ENCODE peak calls at places on chromosomes 12 and 14, in ten cellular contexts. One of them, this sample, is unnamed.

GRCh38 chr14:61438036-61438435 is 116.7 kb downstream of the PRKCH start:
- DNase-seq in head of caudate nucleus: no peak
- DNase-seq in testis: no peak
- DNase-seq in activated CD4-positive, alpha-beta T cell treated with anti-CD3 and anti-CD28 coated beads, Interleukin-2, amount 10 ng/mL, durations not matched to agents 7 days and 5 days: no peak
- DNase-seq in HuH-7: no peak
- DNase-seq in HTR-8/SVneo: no peak
- DNase-seq in renal cortical epithelial cell: no peak
- DNase-seq in Ammon's horn: no peak
- DNase-seq in endothelial cell: no peak
- DNase-seq in Right ventricle myocardium superior: no peak
- DNase-seq in this sample: no peak

GRCh38 chr14:76351941-76352340 is 24.0 kb upstream of the ESRRB start:
- DNase-seq in head of caudate nucleus: no peak
- DNase-seq in testis: no peak
- DNase-seq in activated CD4-positive, alpha-beta T cell treated with anti-CD3 and anti-CD28 coated beads, Interleukin-2, amount 10 ng/mL, durations not matched to agents 7 days and 5 days: no peak
- DNase-seq in HuH-7: no peak
- DNase-seq in HTR-8/SVneo: no peak
- DNase-seq in renal cortical epithelial cell: peak
- DNase-seq in Ammon's horn: no peak
- DNase-seq in endothelial cell: no peak
- DNase-seq in Right ventricle myocardium superior: no peak
- DNase-seq in this sample: no peak

GRCh38 chr12:93778306-93778705 is 101.1 kb downstream of the CRADD start:
- DNase-seq in head of caudate nucleus: peak
- DNase-seq in testis: peak
- DNase-seq in activated CD4-positive, alpha-beta T cell treated with anti-CD3 and anti-CD28 coated beads, Interleukin-2, amount 10 ng/mL, durations not matched to agents 7 days and 5 days: no peak
- DNase-seq in HuH-7: no peak
- DNase-seq in HTR-8/SVneo: peak
- DNase-seq in renal cortical epithelial cell: peak
- DNase-seq in Ammon's horn: peak
- DNase-seq in endothelial cell: no peak
- DNase-seq in Right ventricle myocardium superior: peak
- DNase-seq in this sample: no peak

GRCh38 chr14:71728386-71728785 is 203.8 kb upstream of the RGS6 start:
- DNase-seq in head of caudate nucleus: no peak
- DNase-seq in testis: no peak
- DNase-seq in activated CD4-positive, alpha-beta T cell treated with anti-CD3 and anti-CD28 coated beads, Interleukin-2, amount 10 ng/mL, durations not matched to agents 7 days and 5 days: no peak
- DNase-seq in HuH-7: no peak
- DNase-seq in HTR-8/SVneo: no peak
- DNase-seq in renal cortical epithelial cell: no peak
- DNase-seq in Ammon's horn: no peak
- DNase-seq in endothelial cell: no peak
- DNase-seq in Right ventricle myocardium superior: no peak
- DNase-seq in this sample: no peak

GRCh38 chr12:27844427-27845090 is 64.5 kb upstream of the MANSC4 start:
- DNase-seq in head of caudate nucleus: no peak
- DNase-seq in testis: no peak
- DNase-seq in activated CD4-positive, alpha-beta T cell treated with anti-CD3 and anti-CD28 coated beads, Interleukin-2, amount 10 ng/mL, durations not matched to agents 7 days and 5 days: no peak
- DNase-seq in HuH-7: peak
- DNase-seq in HTR-8/SVneo: no peak
- DNase-seq in renal cortical epithelial cell: no peak
- DNase-seq in Ammon's horn: no peak
- DNase-seq in endothelial cell: no peak
- DNase-seq in Right ventricle myocardium superior: no peak
- DNase-seq in this sample: no peak

GRCh38 chr12:43653917-43654316 is 101.9 kb upstream of the ADAMTS20 start:
- DNase-seq in head of caudate nucleus: no peak
- DNase-seq in testis: no peak
- DNase-seq in activated CD4-positive, alpha-beta T cell treated with anti-CD3 and anti-CD28 coated beads, Interleukin-2, amount 10 ng/mL, durations not matched to agents 7 days and 5 days: no peak
- DNase-seq in HuH-7: no peak
- DNase-seq in HTR-8/SVneo: no peak
- DNase-seq in renal cortical epithelial cell: no peak
- DNase-seq in Ammon's horn: no peak
- DNase-seq in endothelial cell: no peak
- DNase-seq in Right ventricle myocardium superior: no peak
- DNase-seq in this sample: no peak

GRCh38 chr12:46300906-46301305 is 32.1 kb upstream of the SLC38A1 start:
- DNase-seq in head of caudate nucleus: no peak
- DNase-seq in testis: no peak
- DNase-seq in activated CD4-positive, alpha-beta T cell treated with anti-CD3 and anti-CD28 coated beads, Interleukin-2, amount 10 ng/mL, durations not matched to agents 7 days and 5 days: no peak
- DNase-seq in HuH-7: no peak
- DNase-seq in HTR-8/SVneo: no peak
- DNase-seq in renal cortical epithelial cell: no peak
- DNase-seq in Ammon's horn: peak
- DNase-seq in endothelial cell: peak
- DNase-seq in Right ventricle myocardium superior: peak
- DNase-seq in this sample: peak

GRCh38 chr12:94872671-94873367 is 130.7 kb downstream of the NDUFA12 start:
- DNase-seq in head of caudate nucleus: no peak
- DNase-seq in testis: no peak
- DNase-seq in activated CD4-positive, alpha-beta T cell treated with anti-CD3 and anti-CD28 coated beads, Interleukin-2, amount 10 ng/mL, durations not matched to agents 7 days and 5 days: no peak
- DNase-seq in HuH-7: peak
- DNase-seq in HTR-8/SVneo: no peak
- DNase-seq in renal cortical epithelial cell: no peak
- DNase-seq in Ammon's horn: no peak
- DNase-seq in endothelial cell: peak
- DNase-seq in Right ventricle myocardium superior: no peak
- DNase-seq in this sample: no peak

GRCh38 chr14:79947440-79947839 is 263.9 kb downstream of the DIO2 start:
- DNase-seq in head of caudate nucleus: no peak
- DNase-seq in testis: no peak
- DNase-seq in activated CD4-positive, alpha-beta T cell treated with anti-CD3 and anti-CD28 coated beads, Interleukin-2, amount 10 ng/mL, durations not matched to agents 7 days and 5 days: no peak
- DNase-seq in HuH-7: no peak
- DNase-seq in HTR-8/SVneo: no peak
- DNase-seq in renal cortical epithelial cell: no peak
- DNase-seq in Ammon's horn: no peak
- DNase-seq in endothelial cell: no peak
- DNase-seq in Right ventricle myocardium superior: no peak
- DNase-seq in this sample: no peak

GRCh38 chr12:70334742-70335141 is 31.3 kb upstream of the KCNMB4 start:
- DNase-seq in head of caudate nucleus: no peak
- DNase-seq in testis: no peak
- DNase-seq in activated CD4-positive, alpha-beta T cell treated with anti-CD3 and anti-CD28 coated beads, Interleukin-2, amount 10 ng/mL, durations not matched to agents 7 days and 5 days: no peak
- DNase-seq in HuH-7: no peak
- DNase-seq in HTR-8/SVneo: no peak
- DNase-seq in renal cortical epithelial cell: no peak
- DNase-seq in Ammon's horn: no peak
- DNase-seq in endothelial cell: no peak
- DNase-seq in Right ventricle myocardium superior: no peak
- DNase-seq in this sample: no peak

GRCh38 chr14:51356381-51356780 is 116.3 kb downstream of the TMX1 start:
- DNase-seq in head of caudate nucleus: no peak
- DNase-seq in testis: no peak
- DNase-seq in activated CD4-positive, alpha-beta T cell treated with anti-CD3 and anti-CD28 coated beads, Interleukin-2, amount 10 ng/mL, durations not matched to agents 7 days and 5 days: no peak
- DNase-seq in HuH-7: no peak
- DNase-seq in HTR-8/SVneo: no peak
- DNase-seq in renal cortical epithelial cell: peak
- DNase-seq in Ammon's horn: no peak
- DNase-seq in endothelial cell: no peak
- DNase-seq in Right ventricle myocardium superior: no peak
- DNase-seq in this sample: no peak

GRCh38 chr14:101181717-101182313 is 278.3 kb upstream of the RTL1 start:
- DNase-seq in head of caudate nucleus: no peak
- DNase-seq in testis: no peak
- DNase-seq in activated CD4-positive, alpha-beta T cell treated with anti-CD3 and anti-CD28 coated beads, Interleukin-2, amount 10 ng/mL, durations not matched to agents 7 days and 5 days: no peak
- DNase-seq in HuH-7: no peak
- DNase-seq in HTR-8/SVneo: no peak
- DNase-seq in renal cortical epithelial cell: no peak
- DNase-seq in Ammon's horn: no peak
- DNase-seq in endothelial cell: no peak
- DNase-seq in Right ventricle myocardium superior: no peak
- DNase-seq in this sample: no peak

GRCh38 chr12:112252184-112252583 is 126.8 kb downstream of the TRAFD1 start:
- DNase-seq in head of caudate nucleus: no peak
- DNase-seq in testis: no peak
- DNase-seq in activated CD4-positive, alpha-beta T cell treated with anti-CD3 and anti-CD28 coated beads, Interleukin-2, amount 10 ng/mL, durations not matched to agents 7 days and 5 days: no peak
- DNase-seq in HuH-7: no peak
- DNase-seq in HTR-8/SVneo: no peak
- DNase-seq in renal cortical epithelial cell: peak
- DNase-seq in Ammon's horn: peak
- DNase-seq in endothelial cell: no peak
- DNase-seq in Right ventricle myocardium superior: no peak
- DNase-seq in this sample: no peak

GRCh38 chr12:57904426-57904825 is 36.9 kb upstream of the ATP23 start:
- DNase-seq in head of caudate nucleus: no peak
- DNase-seq in testis: no peak
- DNase-seq in activated CD4-positive, alpha-beta T cell treated with anti-CD3 and anti-CD28 coated beads, Interleukin-2, amount 10 ng/mL, durations not matched to agents 7 days and 5 days: no peak
- DNase-seq in HuH-7: no peak
- DNase-seq in HTR-8/SVneo: no peak
- DNase-seq in renal cortical epithelial cell: no peak
- DNase-seq in Ammon's horn: no peak
- DNase-seq in endothelial cell: no peak
- DNase-seq in Right ventricle myocardium superior: no peak
- DNase-seq in this sample: no peak

GRCh38 chr14:28661171-28661772 is 105.3 kb upstream of the FOXG1 start:
- DNase-seq in head of caudate nucleus: no peak
- DNase-seq in testis: no peak
- DNase-seq in activated CD4-positive, alpha-beta T cell treated with anti-CD3 and anti-CD28 coated beads, Interleukin-2, amount 10 ng/mL, durations not matched to agents 7 days and 5 days: no peak
- DNase-seq in HuH-7: no peak
- DNase-seq in HTR-8/SVneo: peak
- DNase-seq in renal cortical epithelial cell: peak
- DNase-seq in Ammon's horn: no peak
- DNase-seq in endothelial cell: no peak
- DNase-seq in Right ventricle myocardium superior: no peak
- DNase-seq in this sample: no peak

GRCh38 chr12:102948941-102949352 is 8.5 kb upstream of the ASCL1 start:
- DNase-seq in head of caudate nucleus: peak
- DNase-seq in testis: peak
- DNase-seq in activated CD4-positive, alpha-beta T cell treated with anti-CD3 and anti-CD28 coated beads, Interleukin-2, amount 10 ng/mL, durations not matched to agents 7 days and 5 days: peak
- DNase-seq in HuH-7: peak
- DNase-seq in HTR-8/SVneo: peak
- DNase-seq in renal cortical epithelial cell: peak
- DNase-seq in Ammon's horn: peak
- DNase-seq in endothelial cell: peak
- DNase-seq in Right ventricle myocardium superior: peak
- DNase-seq in this sample: peak

GRCh38 chr14:60981626-60982455 is 796 bp downstream of the SLC38A6 start:
- DNase-seq in head of caudate nucleus: no peak
- DNase-seq in testis: peak
- DNase-seq in activated CD4-positive, alpha-beta T cell treated with anti-CD3 and anti-CD28 coated beads, Interleukin-2, amount 10 ng/mL, durations not matched to agents 7 days and 5 days: no peak
- DNase-seq in HuH-7: peak
- DNase-seq in HTR-8/SVneo: peak
- DNase-seq in renal cortical epithelial cell: peak
- DNase-seq in Ammon's horn: peak
- DNase-seq in endothelial cell: no peak
- DNase-seq in Right ventricle myocardium superior: no peak
- DNase-seq in this sample: no peak

GRCh38 chr12:101839324-101840283 is 8.8 kb upstream of the GNPTAB start:
- DNase-seq in head of caudate nucleus: peak
- DNase-seq in testis: peak
- DNase-seq in activated CD4-positive, alpha-beta T cell treated with anti-CD3 and anti-CD28 coated beads, Interleukin-2, amount 10 ng/mL, durations not matched to agents 7 days and 5 days: peak
- DNase-seq in HuH-7: no peak
- DNase-seq in HTR-8/SVneo: peak
- DNase-seq in renal cortical epithelial cell: peak
- DNase-seq in Ammon's horn: peak
- DNase-seq in endothelial cell: peak
- DNase-seq in Right ventricle myocardium superior: no peak
- DNase-seq in this sample: peak

GRCh38 chr12:11014234-11014633 is 8.2 kb downstream of the TAS2R19 start:
- DNase-seq in head of caudate nucleus: no peak
- DNase-seq in testis: no peak
- DNase-seq in activated CD4-positive, alpha-beta T cell treated with anti-CD3 and anti-CD28 coated beads, Interleukin-2, amount 10 ng/mL, durations not matched to agents 7 days and 5 days: no peak
- DNase-seq in HuH-7: no peak
- DNase-seq in HTR-8/SVneo: no peak
- DNase-seq in renal cortical epithelial cell: peak
- DNase-seq in Ammon's horn: no peak
- DNase-seq in endothelial cell: no peak
- DNase-seq in Right ventricle myocardium superior: no peak
- DNase-seq in this sample: no peak

This sample was measured in MM.1S.